ENCODE peak calls at places on chromosomes 2 and 18, in ten cellular contexts. V is omental fat pad, F is foreskin fibroblast, E is transverse colon, S is heart left ventricle, P is neural progenitor cell, J is H9, D is HepG2, H is fibroblast of mammary gland, N is breast epithelium. K is an unnamed sample.

GRCh38 chr2:133240505-133241230 is 327.6 kb downstream of the NCKAP5 start:
- DNase-seq in V (no peak), F (peak; percentile 3), E (no peak), S (no peak), P (no peak), J (no peak), D (no peak), H (no peak), N (no peak), K (peak; percentile 43)

GRCh38 chr2:119429225-119430000 is 2.2 kb upstream of the TMEM37 start:
- DNase-seq in V (no peak), F (peak; percentile 40), E (no peak), S (no peak), P (no peak), J (peak; percentile 18), D (no peak), H (peak; percentile 30), N (no peak), K (peak; percentile 16)

GRCh38 chr2:184597996-184598312 is 375 bp upstream of the ZNF804A start:
- DNase-seq in V (no peak), F (no peak), E (peak; percentile 6), S (no peak), P (no peak), J (no peak), D (no peak), H (peak; percentile 4), N (no peak), K (no peak)

GRCh38 chr18:67417864-67418523 is 98.5 kb downstream of the DSEL start:
- DNase-seq in V (no peak), F (peak; percentile 48), E (no peak), S (no peak), P (no peak), J (no peak), D (peak; percentile 23), H (peak; percentile 75), N (no peak), K (peak; percentile 54)

GRCh38 chr2:96527052-96527964 is 9.2 kb upstream of the ARID5A start:
- DNase-seq in V (no peak), F (peak; percentile 67), E (peak; percentile 42), S (peak; percentile 51), P (peak; percentile 76), J (peak; percentile 61), D (no peak), H (no peak), N (no peak), K (no peak)

GRCh38 chr2:203685789-203686433 is 20.5 kb upstream of the CD28 start:
- DNase-seq in V (no peak), F (no peak), E (no peak), S (no peak), P (no peak), J (no peak), D (no peak), H (no peak), N (no peak), K (no peak)

GRCh38 chr2:29392774-29393173 is 277.6 kb downstream of the CLIP4 start:
- DNase-seq in V (no peak), F (no peak), E (no peak), S (no peak), P (no peak), J (no peak), D (no peak), H (no peak), N (no peak), K (no peak)

GRCh38 chr18:41940506-41941215 is 14.4 kb upstream of the PIK3C3 start:
- DNase-seq in V (no peak), F (peak; percentile 88), E (no peak), S (no peak), P (peak; percentile 2), J (peak; percentile 33), D (no peak), H (peak; percentile 81), N (no peak), K (peak; percentile 90)

GRCh38 chr18:7941533-7941932 is 374.4 kb downstream of the PTPRM start:
- DNase-seq in V (no peak), F (no peak), E (peak; percentile 63), S (no peak), P (no peak), J (no peak), D (no peak), H (no peak), N (peak; percentile 61), K (no peak)

GRCh38 chr2:64325477-64325851 is 128.5 kb upstream of the LGALSL start:
- DNase-seq in V (no peak), F (peak; percentile 23), E (no peak), S (no peak), P (no peak), J (no peak), D (no peak), H (peak; percentile 19), N (no peak), K (no peak)

GRCh38 chr18:69590150-69590549 is 189.5 kb downstream of the DOK6 start:
- DNase-seq in V (no peak), F (peak; percentile 1), E (no peak), S (no peak), P (no peak), J (no peak), D (no peak), H (peak; percentile 42), N (no peak), K (no peak)

DNA sequence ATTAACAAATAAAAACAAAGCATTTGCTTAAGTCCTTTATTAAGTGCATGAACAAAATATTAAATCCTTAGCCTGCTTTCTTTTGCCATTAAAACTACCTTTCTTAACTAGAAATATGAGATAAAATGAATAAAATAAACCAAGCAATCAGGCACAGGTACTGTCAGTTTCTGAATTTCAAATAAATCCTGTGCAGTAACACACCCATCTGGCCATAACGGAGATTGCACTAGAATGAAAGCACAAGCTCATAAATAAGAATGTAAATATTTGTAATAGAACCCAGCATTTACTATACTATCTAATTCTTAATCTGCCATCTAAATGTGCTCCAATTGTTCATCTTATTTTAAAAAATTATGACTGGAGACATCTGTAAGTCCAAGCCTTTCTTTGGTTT is 31.9 kb downstream of the PRKRA start:
- DNase-seq in V (no peak), F (peak; percentile 56), E (no peak), S (no peak), P (no peak), J (no peak), D (no peak), H (peak; percentile 39), N (no peak), K (peak; percentile 29)
- TF ChIP-seq CTCF in V (no peak), F (peak; percentile 32), E (peak; percentile 11), S (no peak), P (peak; percentile 17), J (no peak), D (no peak), H (peak; percentile 31), N (peak; percentile 18), K (peak; percentile 43)

DNA sequence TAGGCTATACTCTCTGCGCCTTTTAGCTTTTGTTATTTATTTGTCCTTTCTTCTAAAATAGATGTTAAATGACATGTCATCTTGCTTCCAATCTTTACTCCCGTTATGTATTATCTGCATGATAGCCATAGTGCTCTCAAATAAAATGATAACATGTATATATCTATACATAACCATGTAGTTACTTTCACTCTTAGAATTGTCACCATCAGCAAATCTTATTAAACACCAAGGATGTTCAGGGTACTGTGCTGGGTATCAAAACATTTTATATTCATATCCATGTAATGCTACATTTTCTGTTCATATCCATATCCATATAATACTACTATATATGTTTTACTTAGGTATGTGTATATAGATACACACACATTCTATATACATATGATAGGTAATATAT is 176.4 kb upstream of the CHST9 start:
- DNase-seq in V (no peak), F (no peak), E (no peak), S (no peak), P (no peak), J (no peak), D (no peak), H (no peak), N (no peak), K (no peak)
- TF ChIP-seq CTCF in V (no peak), F (no peak), E (no peak), S (no peak), P (no peak), J (no peak), D (no peak), H (no peak), N (no peak), K (no peak)

GRCh38 chr2:20677301-20678176 is 10.6 kb downstream of the GDF7 start:
- DNase-seq in V (no peak), F (no peak), E (no peak), S (no peak), P (peak; percentile 35), J (peak; percentile 55), D (no peak), H (no peak), N (no peak), K (no peak)

GRCh38 chr2:20676353-20677215 is 9.6 kb downstream of the GDF7 start:
- DNase-seq in V (no peak), F (no peak), E (peak; percentile 56), S (no peak), P (no peak), J (peak; percentile 46), D (peak; percentile 99), H (no peak), N (no peak), K (no peak)

GRCh38 chr2:20674309-20674965 is 7.5 kb downstream of the GDF7 start:
- DNase-seq in V (no peak), F (no peak), E (no peak), S (no peak), P (no peak), J (no peak), D (no peak), H (no peak), N (no peak), K (no peak)

GRCh38 chr2:20674974-20675679 is 8.2 kb downstream of the GDF7 start:
- DNase-seq in V (no peak), F (peak; percentile 92), E (no peak), S (peak; percentile 76), P (no peak), J (no peak), D (peak; percentile 44), H (peak; percentile 85), N (no peak), K (peak; percentile 77)

GRCh38 chr2:20675701-20676352 is 8.9 kb downstream of the GDF7 start:
- DNase-seq in V (no peak), F (peak; percentile 43), E (peak; percentile 72), S (no peak), P (peak; percentile 51), J (peak; percentile 72), D (peak; percentile 78), H (no peak), N (no peak), K (no peak)
- TF ChIP-seq CTCF in V (no peak), F (no peak), E (no peak), S (no peak), P (no peak), J (no peak), D (no peak), H (no peak), N (no peak), K (no peak)

DNA sequence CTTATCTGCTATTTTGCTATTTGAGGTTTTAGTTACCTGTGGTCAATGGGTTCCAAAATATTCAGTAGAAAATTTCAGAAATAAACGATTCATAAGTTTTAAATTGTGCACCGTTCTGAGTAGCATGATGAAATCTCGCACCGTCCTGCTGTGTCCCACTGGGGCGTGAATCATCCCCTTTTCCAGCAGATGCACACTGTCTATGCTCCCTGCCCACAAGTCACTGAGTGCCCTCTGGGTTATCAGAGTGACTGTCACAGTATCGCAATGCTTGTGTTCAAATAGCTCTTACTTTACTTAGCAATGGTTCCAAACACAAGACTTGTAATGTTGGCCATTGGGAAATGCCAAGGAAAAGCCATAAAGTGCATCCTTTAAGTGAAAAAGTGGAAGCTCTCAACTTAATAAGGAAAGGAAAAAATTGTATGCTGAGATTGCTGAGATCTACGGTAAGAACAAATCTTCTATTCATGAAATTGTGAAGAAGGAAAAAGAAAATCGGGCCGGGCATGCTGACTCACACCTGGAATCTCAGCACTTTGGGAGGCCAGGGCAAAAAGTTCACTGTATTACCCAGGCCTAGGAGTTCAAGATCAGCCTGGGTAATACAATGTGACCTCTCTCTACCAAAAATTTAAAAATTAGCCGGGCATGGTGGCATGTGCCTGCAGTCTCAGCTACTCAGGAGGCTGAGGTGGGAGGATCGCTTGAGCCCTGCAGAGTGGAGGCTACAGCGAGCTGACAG is 13.3 kb downstream of the COL4A3 start:
- DNase-seq in V (no peak), F (no peak), E (no peak), S (no peak), P (no peak), J (no peak), D (no peak), H (peak; percentile 31), N (no peak), K (no peak)
- TF ChIP-seq CTCF in V (no peak), F (no peak), E (no peak), S (no peak), P (no peak), J (no peak), D (no peak), H (no peak), N (no peak), K (no peak)